ENCODE peak calls at places on chromosomes 6 and 20, in eight cellular contexts. One of them, this sample, is unnamed.

GRCh38 chr20:3067139-3068009 is 4.0 kb upstream of the OXT start:
- DNase-seq in fibroblast of lung: peak; percentile 8
- DNase-seq in GM23248: peak; percentile 82
- DNase-seq in esophagus squamous epithelium: no peak
- DNase-seq in ovary: no peak
- DNase-seq in dorsolateral prefrontal cortex: no peak
- DNase-seq in GM03348: no peak
- DNase-seq in left lung: no peak
- DNase-seq in this sample: no peak

GRCh38 chr6:114108119-114109002 is 137.4 kb upstream of the HDAC2 start:
- DNase-seq in fibroblast of lung: peak; percentile 52
- DNase-seq in GM23248: peak; percentile 84
- DNase-seq in esophagus squamous epithelium: no peak
- DNase-seq in ovary: no peak
- DNase-seq in dorsolateral prefrontal cortex: peak; percentile 89
- DNase-seq in GM03348: peak; percentile 81
- DNase-seq in left lung: no peak
- DNase-seq in this sample: peak; percentile 73

GRCh38 chr20:50397058-50397457 is 113.1 kb upstream of the PTPN1 start:
- DNase-seq in fibroblast of lung: no peak
- DNase-seq in GM23248: no peak
- DNase-seq in esophagus squamous epithelium: no peak
- DNase-seq in ovary: no peak
- DNase-seq in dorsolateral prefrontal cortex: no peak
- DNase-seq in GM03348: no peak
- DNase-seq in left lung: no peak
- DNase-seq in this sample: no peak

GRCh38 chr6:101537917-101538316 is 144.4 kb downstream of the GRIK2 start:
- DNase-seq in fibroblast of lung: no peak
- DNase-seq in GM23248: peak; percentile 9
- DNase-seq in esophagus squamous epithelium: no peak
- DNase-seq in ovary: no peak
- DNase-seq in dorsolateral prefrontal cortex: no peak
- DNase-seq in GM03348: no peak
- DNase-seq in left lung: no peak
- DNase-seq in this sample: peak; percentile 39

GRCh38 chr20:45111799-45112471 is 3.0 kb downstream of the WFDC5 start:
- DNase-seq in fibroblast of lung: peak; percentile 11
- DNase-seq in GM23248: peak; percentile 29
- DNase-seq in esophagus squamous epithelium: no peak
- DNase-seq in ovary: no peak
- DNase-seq in dorsolateral prefrontal cortex: no peak
- DNase-seq in GM03348: peak; percentile 39
- DNase-seq in left lung: no peak
- DNase-seq in this sample: peak; percentile 21

GRCh38 chr20:58306421-58307261 is 2.9 kb upstream of the RAB22A start:
- DNase-seq in fibroblast of lung: peak; percentile 87
- DNase-seq in GM23248: peak; percentile 50
- DNase-seq in esophagus squamous epithelium: no peak
- DNase-seq in ovary: no peak
- DNase-seq in dorsolateral prefrontal cortex: no peak
- DNase-seq in GM03348: no peak
- DNase-seq in left lung: peak; percentile 79
- DNase-seq in this sample: peak; percentile 65

GRCh38 chr6:131946404-131946991 is 4.7 kb downstream of the CCN2 start:
- DNase-seq in fibroblast of lung: peak; percentile 68
- DNase-seq in GM23248: peak; percentile 53
- DNase-seq in esophagus squamous epithelium: no peak
- DNase-seq in ovary: no peak
- DNase-seq in dorsolateral prefrontal cortex: no peak
- DNase-seq in GM03348: no peak
- DNase-seq in left lung: no peak
- DNase-seq in this sample: peak; percentile 73

GRCh38 chr6:169800116-169800667 is 48.8 kb downstream of the ERMARD start:
- DNase-seq in fibroblast of lung: no peak
- DNase-seq in GM23248: peak; percentile 44
- DNase-seq in esophagus squamous epithelium: no peak
- DNase-seq in ovary: no peak
- DNase-seq in dorsolateral prefrontal cortex: peak; percentile 18
- DNase-seq in GM03348: peak; percentile 29
- DNase-seq in left lung: peak; percentile 51
- DNase-seq in this sample: no peak

GRCh38 chr20:31842471-31843157 is 2.8 kb downstream of the FOXS1 start:
- DNase-seq in fibroblast of lung: peak; percentile 74
- DNase-seq in GM23248: peak; percentile 51
- DNase-seq in esophagus squamous epithelium: no peak
- DNase-seq in ovary: peak; percentile 69
- DNase-seq in dorsolateral prefrontal cortex: no peak
- DNase-seq in GM03348: peak; percentile 82
- DNase-seq in left lung: no peak
- DNase-seq in this sample: peak; percentile 80

GRCh38 chr20:9200620-9201019 is 131.7 kb downstream of the PLCB4 start:
- DNase-seq in fibroblast of lung: peak; percentile 95
- DNase-seq in GM23248: peak; percentile 64
- DNase-seq in esophagus squamous epithelium: no peak
- DNase-seq in ovary: no peak
- DNase-seq in dorsolateral prefrontal cortex: no peak
- DNase-seq in GM03348: peak; percentile 51
- DNase-seq in left lung: no peak
- DNase-seq in this sample: peak; percentile 66

GRCh38 chr6:57040011-57040410 is 6.5 kb upstream of the KIAA1586 start:
- DNase-seq in fibroblast of lung: no peak
- DNase-seq in GM23248: peak; percentile 19
- DNase-seq in esophagus squamous epithelium: no peak
- DNase-seq in ovary: no peak
- DNase-seq in dorsolateral prefrontal cortex: no peak
- DNase-seq in GM03348: no peak
- DNase-seq in left lung: no peak
- DNase-seq in this sample: no peak